ENCODE peak calls at places on chromosomes 11 and 22, in five cellular contexts. S is heart right ventricle, I is right atrium auricular region, H is neuronal stem cell, O is OCI-LY7. G is an unnamed sample.

GRCh38 chr11:20731676-20732075 is 62.3 kb downstream of the NELL1 start:
- DNase-seq in O (no peak), S (no peak), H (no peak), I (no peak), G (no peak)

GRCh38 chr11:120184371-120184945 is 26.4 kb upstream of the OAF start:
- DNase-seq in I (peak; percentile 64), S (peak; percentile 68), O (no peak), H (no peak), G (no peak)

GRCh38 chr11:61829806-61830205 is 1.7 kb downstream of the FADS2 start:
- DNase-seq in O (no peak), S (no peak), I (no peak), H (no peak), G (no peak)

GRCh38 chr22:23781533-23781932 is 5.2 kb upstream of the SMARCB1 start:
- DNase-seq in S (no peak), O (no peak), H (no peak), I (no peak), G (peak; percentile 52)

GRCh38 chr22:37498289-37498909 is 12.2 kb upstream of the MFNG start:
- DNase-seq in H (peak; percentile 48), S (no peak), I (no peak), O (peak; percentile 88), G (no peak)

GRCh38 chr11:45860764-45861510 is 13.7 kb downstream of the CRY2 start:
- DNase-seq in H (no peak), O (no peak), I (no peak), S (no peak), G (no peak)

GRCh38 chr11:45092901-45093760 is 53.3 kb upstream of the PRDM11 start:
- DNase-seq in S (no peak), H (no peak), I (no peak), O (no peak), G (peak; percentile 80)

GRCh38 chr22:46684706-46685105 is 53.3 kb downstream of the CERK start:
- DNase-seq in O (peak; percentile 93), H (no peak), I (no peak), S (peak; percentile 57), G (no peak)

GRCh38 chr11:70381350-70381749 is 17.0 kb upstream of the CTTN start:
- DNase-seq in O (no peak), S (no peak), H (no peak), I (no peak), G (no peak)

GRCh38 chr11:111851636-111852035 is 19.7 kb downstream of the ALG9 start:
- DNase-seq in H (no peak), S (no peak), O (peak; percentile 15), I (no peak), G (peak; percentile 51)

GRCh38 chr11:132300283-132300682 is 929.9 kb downstream of the NTM start:
- DNase-seq in O (no peak), I (no peak), S (no peak), H (no peak), G (no peak)

GRCh38 chr11:119744577-119744976 is 15.6 kb upstream of the NECTIN1 start:
- DNase-seq in S (no peak), O (no peak), I (no peak), H (no peak), G (no peak)

GRCh38 chr11:63896071-63896470 is 20.9 kb downstream of the RCOR2 start:
- DNase-seq in I (no peak), O (no peak), S (no peak), H (no peak), G (no peak)

GRCh38 chr22:43944670-43945430 is 10.4 kb upstream of the SAMM50 start:
- DNase-seq in O (no peak), S (no peak), H (no peak), I (no peak), G (no peak)

GRCh38 chr11:6410695-6411430 is 8.0 kb downstream of the APBB1 start:
- DNase-seq in I (no peak), O (no peak), H (no peak), S (no peak), G (no peak)

GRCh38 chr11:43555811-43556210 is 124.7 kb upstream of the HSD17B12 start:
- DNase-seq in O (no peak), S (peak; percentile 41), I (no peak), H (no peak), G (peak; percentile 19)

GRCh38 chr11:95443386-95443785 is 212.4 kb upstream of the SESN3 start:
- DNase-seq in O (peak; percentile 10), S (no peak), I (no peak), H (no peak), G (no peak)

GRCh38 chr22:37563153-37564081 is 3.1 kb downstream of the CDC42EP1 start:
- DNase-seq in H (no peak), S (peak; percentile 71), I (peak; percentile 90), O (no peak), G (peak; percentile 91)

GRCh38 chr22:37197451-37198289 is 9.6 kb upstream of the C1QTNF6 start:
- DNase-seq in O (no peak), S (no peak), I (peak; percentile 88), H (no peak), G (peak; percentile 89)

GRCh38 chr22:48707749-48708557 is 1119.7 kb downstream of the BRD1 start:
- DNase-seq in H (no peak), S (no peak), I (no peak), O (no peak), G (no peak)

GRCh38 chr22:41636467-41636866 is 15.4 kb downstream of the XRCC6 start:
- DNase-seq in O (no peak), S (peak; percentile 38), I (peak; percentile 62), H (no peak), G (peak; percentile 19)

GRCh38 chr22:48258108-48258705 is 1495.8 kb downstream of the TBC1D22A start:
- DNase-seq in S (no peak), I (no peak), O (peak; percentile 11), H (no peak), G (no peak)

GRCh38 chr11:61125310-61125684 is 23.0 kb downstream of the CD5 start:
- DNase-seq in I (no peak), O (no peak), S (no peak), H (no peak), G (no peak)

GRCh38 chr11:96342131-96342970 is 644 bp downstream of the MAML2 start:
- DNase-seq in O (peak; percentile 10), H (peak; percentile 27), S (no peak), I (no peak), G (peak; percentile 55)

GRCh38 chr11:10514210-10514609 is 26.8 kb downstream of the RNF141 start:
- DNase-seq in H (no peak), I (no peak), S (no peak), O (peak; percentile 11), G (peak; percentile 68)

GRCh38 chr22:39091136-39092081 is 5.6 kb upstream of the APOBEC3H start:
- DNase-seq in O (no peak), S (no peak), I (no peak), H (no peak), G (no peak)
- H3K4me3 ChIP-seq in O (no peak overlapping the region), S (no peak overlapping the region), I (no peak overlapping the region), H (no peak overlapping the region), G (no peak overlapping the region)

DNA sequence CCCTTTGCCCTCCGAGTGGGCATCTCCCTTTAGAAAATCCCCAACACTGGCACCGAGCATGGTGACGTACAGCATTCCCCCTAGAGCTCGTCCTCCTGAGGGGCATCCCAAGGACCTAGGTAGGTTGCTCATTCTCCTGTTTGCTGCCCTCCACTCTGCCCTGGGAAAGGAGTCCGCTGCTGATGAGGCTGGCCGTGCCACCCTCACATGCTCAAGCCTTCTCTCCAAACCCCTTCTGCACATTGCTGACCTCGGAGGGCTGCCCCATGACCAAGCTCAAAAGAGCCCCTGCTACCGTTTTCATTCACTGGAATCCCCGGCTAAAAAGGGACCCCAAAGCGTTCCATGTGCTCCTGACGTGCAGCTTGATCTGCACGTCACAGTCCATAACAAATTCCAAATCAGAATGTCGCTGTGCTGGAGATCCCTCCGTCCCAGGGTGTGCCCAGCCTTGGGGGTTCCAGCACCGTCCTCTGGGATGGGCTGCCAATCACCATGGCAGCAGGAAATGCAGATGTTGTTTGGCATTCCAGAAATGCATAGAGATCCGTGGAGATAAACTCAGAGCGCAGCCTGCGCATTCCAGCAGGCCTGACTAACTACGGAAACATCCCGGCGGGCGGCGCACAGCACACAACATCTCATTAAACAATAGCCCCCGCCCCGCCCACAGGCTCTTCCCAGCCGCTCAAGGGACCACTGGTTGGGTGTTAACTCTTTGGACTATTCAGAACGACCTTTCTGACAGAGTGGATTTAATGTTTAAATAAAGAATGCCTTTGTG is 26.3 kb upstream of the GNB1L start:
- DNase-seq in I (peak; percentile 72), H (peak; percentile 92), O (no peak), S (peak; percentile 51), G (peak; percentile 88)
- H3K4me1 ChIP-seq in I (no peaks in the 10 kb centered on the region), H (peaks cover 28% of the 10 kb centered on the region), O (peaks cover 13% of the 10 kb centered on the region), S (no peaks in the 10 kb centered on the region), G (peaks cover 42% of the 10 kb centered on the region)

GRCh38 chr22:30718938-30719337 is 24.3 kb downstream of the OSBP2 start:
- DNase-seq in I (no peak), O (no peak), S (no peak), H (no peak), G (no peak)
- H3K4me3 ChIP-seq in I (no peak overlapping the region), O (no peak overlapping the region), S (no peak overlapping the region), H (no peak overlapping the region), G (no peak overlapping the region)

DNA sequence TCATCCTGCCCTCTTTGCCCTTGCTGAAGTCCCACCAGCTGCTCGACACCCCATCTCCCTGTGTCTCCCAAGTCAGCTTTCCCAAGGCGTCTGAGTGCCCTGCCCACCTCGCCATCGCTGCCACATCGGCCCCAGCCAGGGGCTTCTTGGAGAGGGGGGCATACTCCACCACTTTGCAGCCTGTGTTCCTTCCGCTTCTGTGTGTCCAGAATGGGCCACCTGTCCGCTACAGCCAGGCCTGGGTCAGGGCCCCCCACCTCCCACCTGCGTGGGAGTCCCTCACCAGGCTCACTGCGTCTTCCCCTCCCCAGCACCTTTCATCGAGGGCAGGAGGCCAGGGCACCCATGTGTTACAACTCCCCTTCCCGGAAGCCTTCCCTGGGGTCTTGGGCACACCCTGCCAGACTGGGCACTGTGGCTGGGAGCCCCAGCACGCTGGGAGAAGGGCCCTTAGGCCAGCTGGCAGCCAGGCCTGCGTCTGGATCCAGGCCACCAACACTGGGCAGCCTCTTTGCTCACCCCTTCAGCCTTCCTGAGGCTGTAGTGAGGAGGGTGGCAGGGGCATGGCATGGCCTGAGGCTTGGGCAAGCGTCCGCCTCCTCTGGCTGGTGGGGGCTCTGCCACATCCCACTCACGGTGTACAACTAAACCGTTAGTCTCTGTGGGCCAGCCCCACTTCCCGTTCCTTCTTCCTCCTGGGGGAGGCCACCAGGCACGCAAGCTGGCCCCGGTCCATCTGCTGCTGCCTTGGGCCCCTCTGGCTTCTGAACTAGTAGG is 13.4 kb downstream of the CPT1A start:
- DNase-seq in H (no peak), O (no peak), S (no peak), I (no peak), G (no peak)
- H3K4me1 ChIP-seq in H (no peaks in the 10 kb centered on the region), O (peaks cover 4% of the 10 kb centered on the region), S (peaks cover 64% of the 10 kb centered on the region), I (no peaks in the 10 kb centered on the region), G (peaks cover 2% of the 10 kb centered on the region)